ENCODE peak calls at places on chromosome 16, in four cellular contexts. One of them, this sample, is unnamed.

GRCh38 chr16:87628940-87629339 is 26.6 kb downstream of the JPH3 start:
- DNase-seq in ovary: no peak
- DNase-seq in effector memory CD4-positive, alpha-beta T cell: no peak
- DNase-seq in lower lobe of right lung: no peak
- DNase-seq in this sample: peak; percentile 82

GRCh38 chr16:1724491-1724890 is 18.5 kb downstream of the MAPK8IP3 start:
- DNase-seq in ovary: no peak
- DNase-seq in effector memory CD4-positive, alpha-beta T cell: no peak
- DNase-seq in lower lobe of right lung: no peak
- DNase-seq in this sample: no peak

GRCh38 chr16:23298290-23298689 is 3.8 kb upstream of the SCNN1B start:
- DNase-seq in ovary: no peak
- DNase-seq in effector memory CD4-positive, alpha-beta T cell: no peak
- DNase-seq in lower lobe of right lung: no peak
- DNase-seq in this sample: no peak

GRCh38 chr16:88566158-88566557 is 4.0 kb upstream of the ZC3H18 start:
- DNase-seq in ovary: no peak
- DNase-seq in effector memory CD4-positive, alpha-beta T cell: no peak
- DNase-seq in lower lobe of right lung: no peak
- DNase-seq in this sample: no peak

GRCh38 chr16:89843409-89844350 is 15.4 kb downstream of the SPIRE2 start:
- DNase-seq in ovary: no peak
- DNase-seq in effector memory CD4-positive, alpha-beta T cell: no peak
- DNase-seq in lower lobe of right lung: no peak
- DNase-seq in this sample: no peak

GRCh38 chr16:65195998-65196397 is 74.1 kb upstream of the CDH11 start:
- DNase-seq in ovary: no peak
- DNase-seq in effector memory CD4-positive, alpha-beta T cell: no peak
- DNase-seq in lower lobe of right lung: no peak
- DNase-seq in this sample: peak; percentile 26

GRCh38 chr16:89314357-89314756 is 96.9 kb downstream of the ZNF778 start:
- DNase-seq in ovary: no peak
- DNase-seq in effector memory CD4-positive, alpha-beta T cell: peak; percentile 59
- DNase-seq in lower lobe of right lung: no peak
- DNase-seq in this sample: no peak

GRCh38 chr16:54286067-54286329 is 589 bp downstream of the IRX3 start:
- DNase-seq in ovary: no peak
- DNase-seq in effector memory CD4-positive, alpha-beta T cell: no peak
- DNase-seq in lower lobe of right lung: no peak
- DNase-seq in this sample: no peak

GRCh38 chr16:88303890-88304819 is 78.6 kb upstream of the ZNF469 start:
- DNase-seq in ovary: peak; percentile 36
- DNase-seq in effector memory CD4-positive, alpha-beta T cell: no peak
- DNase-seq in lower lobe of right lung: no peak
- DNase-seq in this sample: no peak

GRCh38 chr16:82011199-82011641 is at the start of gene SDR42E1:
- DNase-seq in ovary: no peak
- DNase-seq in effector memory CD4-positive, alpha-beta T cell: peak; percentile 34
- DNase-seq in lower lobe of right lung: peak; percentile 81
- DNase-seq in this sample: no peak

GRCh38 chr16:13084331-13084730 is 182.9 kb downstream of the SHISA9 start:
- DNase-seq in ovary: no peak
- DNase-seq in effector memory CD4-positive, alpha-beta T cell: no peak
- DNase-seq in lower lobe of right lung: no peak
- DNase-seq in this sample: no peak

GRCh38 chr16:58464047-58464915 is 35.7 kb upstream of the NDRG4 start:
- DNase-seq in ovary: no peak
- DNase-seq in effector memory CD4-positive, alpha-beta T cell: no peak
- DNase-seq in lower lobe of right lung: no peak
- DNase-seq in this sample: no peak

GRCh38 chr16:12461201-12461600 is 342.5 kb downstream of the CPPED1 start:
- DNase-seq in ovary: no peak
- DNase-seq in effector memory CD4-positive, alpha-beta T cell: no peak
- DNase-seq in lower lobe of right lung: no peak
- DNase-seq in this sample: no peak

GRCh38 chr16:117381-118365 is 20.8 kb downstream of the NPRL3 start:
- DNase-seq in ovary: peak; percentile 59
- DNase-seq in effector memory CD4-positive, alpha-beta T cell: peak; percentile 36
- DNase-seq in lower lobe of right lung: peak; percentile 81
- DNase-seq in this sample: no peak

GRCh38 chr16:1825381-1825863 is 1.2 kb downstream of the HAGH start:
- DNase-seq in ovary: peak; percentile 49
- DNase-seq in effector memory CD4-positive, alpha-beta T cell: no peak
- DNase-seq in lower lobe of right lung: no peak
- DNase-seq in this sample: no peak

GRCh38 chr16:4450921-4451619 is 23.4 kb downstream of the NMRAL1 start:
- DNase-seq in ovary: no peak
- DNase-seq in effector memory CD4-positive, alpha-beta T cell: no peak
- DNase-seq in lower lobe of right lung: no peak
- DNase-seq in this sample: no peak

GRCh38 chr16:50210266-50211038 is 55.9 kb upstream of the ADCY7 start:
- DNase-seq in ovary: peak; percentile 78
- DNase-seq in effector memory CD4-positive, alpha-beta T cell: peak; percentile 11
- DNase-seq in lower lobe of right lung: peak; percentile 84
- DNase-seq in this sample: no peak
- H3K27ac ChIP-seq in ovary: no peak overlapping the region
- H3K27ac ChIP-seq in effector memory CD4-positive, alpha-beta T cell: no peak overlapping the region
- H3K27ac ChIP-seq in lower lobe of right lung: peak overlapping the region; percentile 27
- H3K27ac ChIP-seq in this sample: no peak overlapping the region

GRCh38 chr16:11253995-11254912 is 1.8 kb downstream of the SOCS1 start:
- DNase-seq in ovary: no peak
- DNase-seq in effector memory CD4-positive, alpha-beta T cell: no peak
- DNase-seq in lower lobe of right lung: no peak
- DNase-seq in this sample: no peak

GRCh38 chr16:11254913-11255736 is 879 bp downstream of the SOCS1 start:
- DNase-seq in ovary: peak; percentile 63
- DNase-seq in effector memory CD4-positive, alpha-beta T cell: peak; percentile 50
- DNase-seq in lower lobe of right lung: peak; percentile 74
- DNase-seq in this sample: no peak

GRCh38 chr16:11252482-11252931 is 3.5 kb downstream of the SOCS1 start:
- DNase-seq in ovary: no peak
- DNase-seq in effector memory CD4-positive, alpha-beta T cell: no peak
- DNase-seq in lower lobe of right lung: no peak
- DNase-seq in this sample: no peak

GRCh38 chr16:11251525-11252481 is 4.2 kb downstream of the SOCS1 start:
- DNase-seq in ovary: no peak
- DNase-seq in effector memory CD4-positive, alpha-beta T cell: peak; percentile 68
- DNase-seq in lower lobe of right lung: no peak
- DNase-seq in this sample: no peak

DNA sequence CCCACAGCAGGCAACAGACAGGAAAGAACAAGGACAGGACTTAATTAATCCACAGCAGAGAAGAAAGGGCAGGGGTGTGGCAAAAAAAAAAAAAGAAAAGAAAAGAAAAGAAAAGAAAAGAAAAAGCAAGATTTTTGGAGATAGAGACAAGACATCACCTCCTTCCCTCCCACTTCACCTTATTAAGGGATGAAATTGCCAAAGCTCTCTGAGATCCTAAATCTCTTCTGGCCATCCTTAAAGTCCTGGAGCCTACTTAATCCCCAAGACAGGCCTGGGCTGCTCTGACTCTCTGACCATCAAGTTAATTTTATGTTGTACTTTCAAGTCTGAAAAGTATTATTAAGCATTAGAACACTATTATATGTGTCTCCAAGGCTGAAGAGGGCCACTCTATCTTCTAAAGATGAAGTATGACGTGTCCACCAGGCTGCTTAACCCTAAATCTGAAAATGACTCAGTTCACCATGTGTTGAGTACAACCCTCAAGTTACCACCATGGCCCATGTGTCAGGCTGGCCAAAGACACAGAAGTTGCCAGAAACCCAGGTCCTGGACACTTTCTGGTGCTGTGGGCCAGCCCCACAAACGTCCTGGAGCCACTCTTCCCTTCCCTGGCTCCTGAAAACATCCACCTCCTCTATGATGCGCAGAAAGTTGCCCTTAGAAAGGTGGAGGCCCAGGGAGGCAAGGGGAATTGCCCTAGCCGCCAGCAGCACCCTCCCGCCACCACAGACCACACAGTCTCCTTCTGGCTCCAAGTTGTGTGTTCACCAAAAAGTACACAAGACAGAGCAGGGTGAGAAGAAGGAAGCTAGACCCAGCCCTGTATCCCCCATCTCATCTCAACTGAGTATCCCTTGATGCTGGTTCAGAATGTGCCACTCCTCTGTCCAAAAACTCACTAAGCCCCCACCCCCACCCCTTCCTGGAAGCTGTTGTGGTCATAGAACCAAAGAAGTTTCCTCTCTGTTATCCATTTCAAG is 2.7 kb downstream of the SOCS1 start:
- DNase-seq in ovary: no peak
- DNase-seq in effector memory CD4-positive, alpha-beta T cell: peak; percentile 60
- DNase-seq in lower lobe of right lung: no peak
- DNase-seq in this sample: no peak
- H3K27ac ChIP-seq in ovary: peak overlapping the region; percentile 21
- H3K27ac ChIP-seq in effector memory CD4-positive, alpha-beta T cell: peak overlapping the region; percentile 79
- H3K27ac ChIP-seq in lower lobe of right lung: no peak overlapping the region
- H3K27ac ChIP-seq in this sample: no peak overlapping the region

GRCh38 chr16:29806096-29806579 is at the start of gene MAZ:
- DNase-seq in ovary: no peak
- DNase-seq in effector memory CD4-positive, alpha-beta T cell: no peak
- DNase-seq in lower lobe of right lung: no peak
- DNase-seq in this sample: peak; percentile 72

GRCh38 chr16:29804455-29805231 is 1.7 kb upstream of the MAZ start:
- DNase-seq in ovary: peak; percentile 66
- DNase-seq in effector memory CD4-positive, alpha-beta T cell: no peak
- DNase-seq in lower lobe of right lung: peak; percentile 81
- DNase-seq in this sample: no peak

GRCh38 chr16:29804020-29804419 is 2.3 kb upstream of the MAZ start:
- DNase-seq in ovary: no peak
- DNase-seq in effector memory CD4-positive, alpha-beta T cell: no peak
- DNase-seq in lower lobe of right lung: no peak
- DNase-seq in this sample: no peak

GRCh38 chr16:29806641-29807425 is 504 bp downstream of the MAZ start:
- DNase-seq in ovary: peak; percentile 78
- DNase-seq in effector memory CD4-positive, alpha-beta T cell: no peak
- DNase-seq in lower lobe of right lung: peak; percentile 78
- DNase-seq in this sample: no peak

DNA sequence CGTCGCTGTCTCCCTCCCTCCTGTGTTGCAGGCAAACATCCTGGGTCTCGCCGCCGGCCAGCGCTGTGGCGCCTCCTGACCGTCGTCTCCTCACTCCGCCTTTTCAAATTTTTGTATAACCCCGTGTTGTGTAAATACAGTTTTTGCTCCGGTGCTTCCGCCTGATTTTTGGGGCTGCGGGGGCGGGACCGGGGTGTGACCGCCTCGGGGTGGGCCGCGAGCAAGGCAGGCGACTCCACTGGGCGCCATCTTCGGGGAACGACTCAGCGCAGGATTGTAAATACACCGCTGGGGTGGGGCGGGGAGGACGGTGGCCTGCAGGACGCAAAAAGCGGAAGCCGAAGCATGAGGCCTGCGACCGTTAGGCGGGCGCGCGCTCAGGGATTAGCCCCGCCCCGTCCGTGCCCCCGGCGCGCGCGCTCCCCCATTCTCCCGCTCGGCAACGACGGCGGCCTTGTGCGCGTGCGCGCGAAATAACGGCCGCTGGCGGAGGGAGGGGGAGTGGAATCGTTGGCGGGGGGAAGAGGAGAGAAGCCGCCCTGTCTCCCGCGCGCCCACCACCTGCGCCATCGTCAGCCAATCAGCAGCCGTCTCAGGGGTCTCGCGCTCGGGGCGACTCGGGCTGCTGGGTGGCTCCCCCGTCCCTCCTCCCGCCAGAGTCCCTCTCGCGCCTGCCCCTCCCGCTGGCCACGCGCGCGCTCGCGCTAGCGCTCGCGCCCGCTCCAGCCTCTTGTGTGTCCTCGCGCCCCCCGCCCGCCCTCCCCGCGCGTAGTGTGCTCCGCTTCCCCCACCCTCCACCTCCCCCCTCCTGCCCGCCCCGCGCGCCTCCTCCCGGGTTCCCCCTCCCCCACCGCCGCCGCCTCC is 865 bp upstream of the MAZ start:
- DNase-seq in ovary: peak; percentile 98
- DNase-seq in effector memory CD4-positive, alpha-beta T cell: peak; percentile 97
- DNase-seq in lower lobe of right lung: peak; percentile 99
- DNase-seq in this sample: peak; percentile 89
- H3K27ac ChIP-seq in ovary: peak overlapping the region; percentile 99
- H3K27ac ChIP-seq in effector memory CD4-positive, alpha-beta T cell: peak overlapping the region; percentile 87
- H3K27ac ChIP-seq in lower lobe of right lung: peak overlapping the region; percentile 97
- H3K27ac ChIP-seq in this sample: peak overlapping the region; percentile 80

DNA sequence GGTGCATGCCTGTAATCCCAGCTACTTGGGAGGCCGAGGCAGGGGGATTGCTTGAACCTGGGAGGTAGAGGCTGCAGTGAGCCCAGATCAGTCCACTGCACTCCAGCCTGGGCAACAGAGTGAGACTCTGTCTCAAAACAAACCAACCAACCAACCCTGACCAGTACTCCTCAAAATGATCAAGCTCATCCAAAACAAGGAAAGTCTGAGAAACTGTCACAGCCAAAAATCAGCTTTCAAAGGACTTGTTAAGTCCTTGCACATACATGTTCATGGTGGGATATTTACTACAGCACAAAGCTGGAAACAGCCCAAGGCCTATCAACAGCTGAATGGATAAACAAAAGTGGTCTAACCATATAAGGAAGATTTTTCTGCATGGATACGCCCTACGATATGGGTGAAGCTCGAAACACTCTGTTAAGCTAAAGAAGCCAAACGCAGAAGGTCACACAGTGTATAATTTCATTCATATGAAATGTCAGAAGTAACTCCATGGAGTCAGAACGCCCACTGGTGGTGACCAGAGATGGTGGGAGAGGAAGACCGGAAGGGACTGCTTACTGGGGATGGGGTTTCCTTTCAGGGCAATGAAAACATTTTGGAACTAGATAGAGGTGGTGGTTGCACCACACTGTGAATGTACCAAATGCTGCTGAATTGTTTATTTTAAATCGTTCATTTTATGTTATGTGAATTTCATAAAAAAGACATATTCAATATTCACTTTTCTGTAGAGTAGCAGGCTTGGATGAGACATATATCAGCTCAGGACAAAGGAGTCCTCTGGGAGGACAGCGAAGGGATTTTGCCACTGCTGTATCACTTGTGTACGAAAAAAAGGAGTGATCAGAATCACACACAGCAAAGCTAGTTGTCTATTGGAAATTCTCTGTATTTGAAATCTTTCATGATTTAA is 17.7 kb downstream of the CCL17 start:
- DNase-seq in ovary: peak; percentile 51
- DNase-seq in effector memory CD4-positive, alpha-beta T cell: no peak
- DNase-seq in lower lobe of right lung: no peak
- DNase-seq in this sample: no peak
- H3K27ac ChIP-seq in ovary: no peak overlapping the region
- H3K27ac ChIP-seq in effector memory CD4-positive, alpha-beta T cell: no peak overlapping the region
- H3K27ac ChIP-seq in lower lobe of right lung: no peak overlapping the region
- H3K27ac ChIP-seq in this sample: no peak overlapping the region

GRCh38 chr16:9185396-9185795 is 94.0 kb downstream of the HAPSTR1 start:
- DNase-seq in ovary: no peak
- DNase-seq in effector memory CD4-positive, alpha-beta T cell: no peak
- DNase-seq in lower lobe of right lung: no peak
- DNase-seq in this sample: no peak

GRCh38 chr16:9184354-9184690 is 92.9 kb downstream of the HAPSTR1 start:
- DNase-seq in ovary: no peak
- DNase-seq in effector memory CD4-positive, alpha-beta T cell: no peak
- DNase-seq in lower lobe of right lung: no peak
- DNase-seq in this sample: no peak

GRCh38 chr16:9186061-9186460 is 94.6 kb downstream of the HAPSTR1 start:
- DNase-seq in ovary: no peak
- DNase-seq in effector memory CD4-positive, alpha-beta T cell: no peak
- DNase-seq in lower lobe of right lung: no peak
- DNase-seq in this sample: no peak

GRCh38 chr16:9177861-9178260 is 86.4 kb downstream of the HAPSTR1 start:
- DNase-seq in ovary: no peak
- DNase-seq in effector memory CD4-positive, alpha-beta T cell: no peak
- DNase-seq in lower lobe of right lung: no peak
- DNase-seq in this sample: no peak

GRCh38 chr16:9183682-9184353 is 92.4 kb downstream of the HAPSTR1 start:
- DNase-seq in ovary: no peak
- DNase-seq in effector memory CD4-positive, alpha-beta T cell: no peak
- DNase-seq in lower lobe of right lung: no peak
- DNase-seq in this sample: no peak
- H3K27ac ChIP-seq in ovary: no peak overlapping the region
- H3K27ac ChIP-seq in effector memory CD4-positive, alpha-beta T cell: no peak overlapping the region
- H3K27ac ChIP-seq in lower lobe of right lung: no peak overlapping the region
- H3K27ac ChIP-seq in this sample: no peak overlapping the region

This sample was measured in epithelial cell of prostate.